ENCODE peak calls at places on chromosomes 4 and X, in four cellular contexts. T, Y, I and K are unnamed samples.

GRCh38 chrX:49096419-49096818 is 16.7 kb upstream of the WDR45 start:
- DNase-seq in Y (no peak), T (no peak), I (no peak), K (no peak)

GRCh38 chr4:1126506-1126905 is 13.1 kb upstream of the RNF212 start:
- DNase-seq in T (no peak), Y (no peak), I (no peak), K (no peak)

GRCh38 chrX:26070882-26071281 is 67.3 kb upstream of the MAGEB18 start:
- DNase-seq in T (no peak), Y (no peak), I (no peak), K (no peak)

GRCh38 chrX:100484971-100485370 is 74.9 kb upstream of the PCDH19 start:
- DNase-seq in Y (no peak), I (no peak), T (no peak), K (no peak)

GRCh38 chrX:1486749-1487361 is 34.1 kb upstream of the ASMTL start:
- DNase-seq in T (no peak), I (no peak), Y (no peak), K (no peak)

GRCh38 chrX:77742788-77743476 is 43.1 kb downstream of the ATRX start:
- DNase-seq in T (no peak), I (no peak), Y (no peak), K (peak; percentile 3)

GRCh38 chrX:23752740-23753435 is 9.8 kb upstream of the ACOT9 start:
- DNase-seq in I (no peak), T (no peak), Y (no peak), K (peak; percentile 68)

GRCh38 chr4:77465271-77465670 is 140.3 kb upstream of the CXCL13 start:
- DNase-seq in Y (no peak), T (no peak), I (no peak), K (no peak)

GRCh38 chr4:108559911-108560310 is 60.5 kb upstream of the RPL34 start:
- DNase-seq in Y (no peak), I (no peak), T (no peak), K (no peak)

GRCh38 chr4:158858410-158859189 is 89.8 kb downstream of the FNIP2 start:
- DNase-seq in I (no peak), T (no peak), Y (peak; percentile 16), K (no peak)

GRCh38 chr4:127641524-127641923 is 8.8 kb downstream of the INTU start:
- DNase-seq in I (no peak), Y (no peak), T (no peak), K (no peak)

GRCh38 chr4:1207603-1208265 is 35.4 kb upstream of the SPON2 start:
- DNase-seq in T (no peak), I (no peak), Y (no peak), K (no peak)

GRCh38 chr4:185931375-185931774 is 119.4 kb upstream of the SORBS2 start:
- DNase-seq in I (no peak), T (no peak), Y (no peak), K (no peak)

GRCh38 chr4:3484057-3484973 is 21.2 kb downstream of the DOK7 start:
- DNase-seq in I (no peak), T (peak; percentile 23), Y (peak; percentile 12), K (no peak)

GRCh38 chr4:1968667-1969295 is 40.0 kb downstream of the NELFA start:
- DNase-seq in Y (no peak), I (no peak), T (no peak), K (no peak)

GRCh38 chrX:12973561-12974216 is 1.2 kb upstream of the TMSB4X start:
- DNase-seq in I (no peak), Y (no peak), T (no peak), K (peak; percentile 37)

DNA sequence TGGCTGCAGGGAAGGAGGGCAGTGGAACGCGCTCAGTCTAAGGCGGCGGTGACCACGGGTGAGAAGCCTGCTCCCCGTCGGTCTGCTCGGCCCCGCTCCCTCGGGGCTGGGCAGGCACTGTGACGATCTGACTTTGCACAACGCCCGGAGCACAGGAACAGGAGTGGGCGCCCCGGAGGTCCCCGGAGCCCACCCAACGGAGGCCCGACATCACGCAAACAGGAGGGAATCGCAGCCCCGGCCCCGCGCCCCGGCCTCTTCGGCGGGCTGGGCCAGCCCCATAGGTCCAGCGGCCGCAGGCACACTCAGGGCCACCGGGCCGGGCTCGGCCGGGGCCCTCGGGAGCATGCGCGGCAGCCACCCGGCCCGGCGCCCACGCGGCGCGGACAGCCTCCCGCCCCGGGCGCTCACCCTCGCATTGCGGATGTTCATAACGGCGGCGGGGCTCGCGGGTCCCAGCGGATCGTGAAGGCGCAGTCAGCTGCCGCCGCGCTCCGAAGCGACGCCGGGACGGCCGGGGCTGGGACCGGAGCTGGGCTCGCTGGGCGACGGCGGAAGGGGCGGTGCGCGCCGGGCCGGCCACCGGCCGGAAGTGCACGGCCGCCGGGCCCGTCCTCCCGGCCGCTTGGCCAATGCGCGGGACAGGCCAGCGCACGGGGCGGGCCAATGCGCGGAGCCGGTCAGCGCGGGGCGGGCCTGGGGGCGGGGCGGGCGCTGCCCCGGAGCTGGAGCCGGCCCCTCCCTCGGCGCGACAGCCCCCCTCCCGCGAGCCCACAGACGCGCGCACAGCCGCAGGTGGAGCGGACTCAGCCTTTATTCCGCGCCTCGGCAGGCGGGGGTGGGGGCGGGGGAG is at the start of gene NAA10:
- DNase-seq in Y (peak; percentile 32), I (no peak), T (peak; percentile 72), K (peak; percentile 62)
- TF ChIP-seq POLR2A in Y (no peak), I (no peak), T (peak; percentile 63), K (no peak)

GRCh38 chr4:24102621-24103020 is 212.8 kb upstream of the PPARGC1A start:
- DNase-seq in Y (no peak), I (no peak), T (no peak), K (no peak)

GRCh38 chr4:24104173-24104572 is 214.3 kb upstream of the PPARGC1A start:
- DNase-seq in I (no peak), T (no peak), Y (no peak), K (no peak)

GRCh38 chr4:24103434-24104168 is 213.8 kb upstream of the PPARGC1A start:
- DNase-seq in I (no peak), T (no peak), Y (no peak), K (no peak)

GRCh38 chr4:24105183-24106039 is 215.6 kb upstream of the PPARGC1A start:
- DNase-seq in I (no peak), T (peak; percentile 1), Y (no peak), K (no peak)
- H3K27ac ChIP-seq in I (no peak overlapping the region), T (peak overlapping the region; percentile 24), Y (no peak overlapping the region), K (no peak overlapping the region)

GRCh38 chr4:153438916-153439756 is 27.0 kb upstream of the TMEM131L start:
- DNase-seq in Y (no peak), I (no peak), T (no peak), K (no peak)
- TF ChIP-seq JUN in Y (no peak), I (no peak), T (no peak), K (no peak)

GRCh38 chrX:41441934-41442823 is 5.0 kb upstream of the NYX start:
- DNase-seq in Y (peak; percentile 84), I (peak; percentile 19), T (peak; percentile 76), K (peak; percentile 53)
- TF ChIP-seq POLR2A in Y (no peak), I (no peak), T (peak; percentile 63), K (no peak)